ENCODE peak calls at places on chromosomes 12 and 14, in five cellular contexts. Y is OCI-LY7, O is hepatocyte, L is PC-3, W is astrocyte. G is an unnamed sample.

GRCh38 chr12:57280234-57281062 is 29.5 kb upstream of the STAC3 start:
- DNase-seq in Y (peak; percentile 69), O (peak; percentile 88), L (peak; percentile 92), W (peak; percentile 98), G (peak; percentile 51)

GRCh38 chr12:85796001-85796400 is 40.2 kb downstream of the RASSF9 start:
- DNase-seq in Y (no peak), O (no peak), L (no peak), W (peak; percentile 26), G (no peak)

GRCh38 chr12:90260136-90260535 is 551.5 kb upstream of the ATP2B1 start:
- DNase-seq in Y (no peak), O (no peak), L (no peak), W (no peak), G (no peak)

GRCh38 chr14:65079201-65079600 is 23.1 kb downstream of the MAX start:
- DNase-seq in Y (no peak), O (no peak), L (no peak), W (no peak), G (no peak)

GRCh38 chr12:8081228-8081920 is 700 bp upstream of the NECAP1 start:
- DNase-seq in Y (peak; percentile 38), O (peak; percentile 16), L (no peak), W (no peak), G (no peak)

GRCh38 chr14:90447720-90448497 is 51.1 kb downstream of the CALM1 start:
- DNase-seq in Y (peak; percentile 24), O (no peak), L (no peak), W (no peak), G (no peak)

GRCh38 chr12:25347716-25348261 is 97.1 kb upstream of the KRAS start:
- DNase-seq in Y (no peak), O (no peak), L (no peak), W (peak; percentile 16), G (no peak)

GRCh38 chr12:9925746-9926393 is 6.3 kb downstream of the CLEC2A start:
- DNase-seq in Y (peak; percentile 56), O (peak; percentile 54), L (peak; percentile 57), W (peak; percentile 20), G (peak; percentile 86)

GRCh38 chr14:95710106-95710505 is 3.8 kb downstream of the TCL1A start:
- DNase-seq in Y (no peak), O (no peak), L (no peak), W (no peak), G (no peak)

GRCh38 chr14:22994762-22995275 is 12.5 kb upstream of the AJUBA start:
- DNase-seq in Y (peak; percentile 60), O (peak; percentile 64), L (peak; percentile 52), W (no peak), G (peak; percentile 62)

GRCh38 chr12:96400631-96401060 is 407 bp upstream of the CDK17 start:
- DNase-seq in Y (no peak), O (no peak), L (peak; percentile 37), W (no peak), G (no peak)

GRCh38 chr14:72462041-72462440 is 431.9 kb downstream of the DPF3 start:
- DNase-seq in Y (no peak), O (no peak), L (no peak), W (no peak), G (no peak)

GRCh38 chr14:66635435-66635834 is 127.5 kb downstream of the GPHN start:
- DNase-seq in Y (no peak), O (no peak), L (no peak), W (no peak), G (no peak)

GRCh38 chr12:46108721-46109120 is 118.3 kb upstream of the SCAF11 start:
- DNase-seq in Y (peak; percentile 91), O (no peak), L (no peak), W (no peak), G (no peak)

GRCh38 chr12:20188930-20189653 is 179.2 kb upstream of the PDE3A start:
- DNase-seq in Y (no peak), O (peak; percentile 47), L (no peak), W (no peak), G (no peak)

GRCh38 chr14:36420288-36420687 is 99.7 kb downstream of the NKX2-1 start:
- DNase-seq in Y (no peak), O (no peak), L (no peak), W (no peak), G (peak; percentile 38)

GRCh38 chr12:118151755-118152154 is 15.8 kb downstream of the PEBP1 start:
- DNase-seq in Y (no peak), O (no peak), L (no peak), W (no peak), G (no peak)
- H3K4me3 ChIP-seq in Y (no peak overlapping the region), O (no peak overlapping the region), L (no peak overlapping the region), W (no peak overlapping the region), G (no peak overlapping the region)

DNA sequence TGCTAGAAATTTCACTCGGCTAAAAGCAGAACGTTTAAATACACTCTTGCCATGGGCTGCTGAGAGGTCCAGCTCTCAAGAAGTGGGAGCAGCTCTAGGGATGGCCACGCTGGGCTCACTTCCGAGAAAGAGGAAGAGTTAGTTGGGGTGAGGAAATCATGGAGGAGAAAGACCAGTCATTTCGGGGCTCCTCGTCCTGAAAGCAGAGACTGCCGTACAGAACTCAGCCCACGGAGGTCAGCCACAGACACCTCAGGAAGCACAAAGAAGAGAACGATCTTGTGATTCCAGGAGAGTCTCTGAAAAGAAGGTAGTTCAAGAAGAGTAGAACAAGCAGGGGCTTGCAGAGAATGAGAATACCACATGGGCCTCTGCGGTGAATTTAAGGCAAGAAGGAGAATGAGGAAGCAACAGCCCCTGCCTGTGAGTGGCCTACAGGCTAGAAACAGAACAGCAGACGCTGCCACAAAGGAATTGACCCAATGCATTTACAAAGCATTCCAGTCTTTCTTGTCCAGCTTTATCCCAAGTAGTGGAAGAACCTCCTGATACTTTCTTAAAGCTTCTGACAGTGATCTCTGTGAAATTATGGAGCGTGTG is 311.9 kb downstream of the CACNA1C start:
- DNase-seq in Y (no peak), O (no peak), L (no peak), W (no peak), G (peak; percentile 48)
- H2AFZ ChIP-seq in Y (no peak overlapping the region), O (no peak overlapping the region), L (no peak overlapping the region), W (no peak overlapping the region), G (peak overlapping the region; percentile 11)

GRCh38 chr12:54257332-54257731 is 22.6 kb downstream of the CBX5 start:
- DNase-seq in Y (no peak), O (no peak), L (no peak), W (no peak), G (no peak)

GRCh38 chr12:54261817-54262402 is 18.0 kb downstream of the CBX5 start:
- DNase-seq in Y (no peak), O (no peak), L (no peak), W (no peak), G (no peak)

GRCh38 chr12:54262403-54262925 is 17.5 kb downstream of the CBX5 start:
- DNase-seq in Y (no peak), O (peak; percentile 49), L (no peak), W (peak; percentile 66), G (peak; percentile 26)

GRCh38 chr12:54259194-54260011 is 20.5 kb downstream of the CBX5 start:
- DNase-seq in Y (peak; percentile 92), O (peak; percentile 95), L (peak; percentile 25), W (peak; percentile 78), G (peak; percentile 98)

DNA sequence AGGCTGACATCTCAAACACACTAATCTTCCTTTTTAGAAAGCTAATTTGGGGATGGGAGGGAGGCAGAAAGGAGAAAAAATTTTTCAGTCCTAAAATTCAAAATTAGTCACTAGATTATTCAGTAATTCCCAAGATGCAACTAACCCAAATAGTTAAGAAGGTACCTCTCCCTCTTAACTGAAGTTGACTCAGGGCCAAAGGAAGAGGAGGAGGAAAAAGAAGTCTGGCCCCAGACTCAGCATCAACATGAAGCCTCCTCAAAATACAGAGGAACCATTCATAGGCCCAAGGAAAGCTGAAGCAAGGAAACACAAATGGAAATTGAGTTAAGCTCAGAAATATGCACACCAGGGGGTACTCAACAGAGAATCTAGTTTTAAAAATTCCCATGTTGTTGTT is 21.6 kb downstream of the CBX5 start:
- DNase-seq in Y (no peak), O (no peak), L (no peak), W (peak; percentile 64), G (peak; percentile 31)
- H3K4me3 ChIP-seq in Y (peak overlapping the region; percentile 65), O (no peak overlapping the region), L (no peak overlapping the region), W (peak overlapping the region; percentile 56), G (peak overlapping the region; percentile 44)

DNA sequence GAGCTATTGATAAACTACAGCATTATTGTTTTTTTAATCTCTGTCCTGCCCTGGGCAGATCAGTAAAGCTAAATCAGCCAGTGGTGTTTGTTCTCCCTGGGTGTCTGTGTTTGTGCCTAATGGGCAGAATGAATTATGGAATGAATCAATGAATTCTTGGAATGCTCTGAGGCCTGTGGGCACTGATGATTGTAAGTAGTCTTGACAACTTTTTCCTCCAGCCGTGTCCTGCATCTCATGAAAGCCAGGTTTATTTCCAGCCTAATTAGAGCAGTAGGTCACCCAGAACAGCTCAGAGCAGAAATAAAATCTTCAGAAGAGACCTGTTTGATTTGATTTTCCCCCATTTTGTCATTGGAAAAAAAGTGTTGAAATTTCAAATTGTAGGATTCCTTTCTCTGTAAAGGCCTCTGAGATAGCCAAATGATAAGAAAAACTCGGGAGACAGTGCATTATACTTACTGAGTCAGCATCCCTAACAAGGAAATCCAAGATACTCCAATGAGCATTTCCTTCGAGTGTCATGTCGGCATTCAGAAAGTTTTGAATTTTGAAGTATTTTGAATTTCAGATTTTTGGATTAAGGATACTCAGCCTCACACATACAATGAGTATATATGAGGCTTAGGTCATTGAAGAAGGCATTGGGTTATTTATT is 19.4 kb upstream of the EVL start:
- DNase-seq in Y (no peak), O (no peak), L (no peak), W (peak; percentile 44), G (no peak)
- H2AFZ ChIP-seq in Y (no peak overlapping the region), O (no peak overlapping the region), L (no peak overlapping the region), W (no peak overlapping the region), G (no peak overlapping the region)

GRCh38 chr12:58919271-58920101 is 818 bp downstream of the LRIG3 start:
- DNase-seq in Y (no peak), O (peak; percentile 45), L (peak; percentile 48), W (peak; percentile 63), G (peak; percentile 38)
- H3K4me3 ChIP-seq in Y (no peak overlapping the region), O (peak overlapping the region; percentile 72), L (peak overlapping the region; percentile 97), W (peak overlapping the region; percentile 83), G (peak overlapping the region; percentile 77)

GRCh38 chr14:20472566-20473206 is 3.5 kb downstream of the PNP start:
- DNase-seq in Y (no peak), O (no peak), L (no peak), W (no peak), G (no peak)

GRCh38 chr14:20469242-20469889 is at the start of gene PNP:
- DNase-seq in Y (peak; percentile 92), O (peak; percentile 90), L (peak; percentile 92), W (peak; percentile 71), G (peak; percentile 97)

GRCh38 chr14:20468773-20469241 is 399 bp upstream of the PNP start:
- DNase-seq in Y (no peak), O (peak; percentile 16), L (no peak), W (no peak), G (peak; percentile 38)

GRCh38 chr14:20469890-20470858 is 968 bp downstream of the PNP start:
- DNase-seq in Y (peak; percentile 61), O (peak; percentile 46), L (peak; percentile 90), W (peak; percentile 57), G (peak; percentile 48)
- H2AFZ ChIP-seq in Y (peak overlapping the region; percentile 93), O (peak overlapping the region; percentile 55), L (peak overlapping the region; percentile 84), W (peak overlapping the region; percentile 93), G (peak overlapping the region; percentile 93)